ENCODE peak calls at places on chromosomes 2 and 18, in four cellular contexts. Y is A549, A is heart left ventricle, F is GM12878. V is an unnamed sample.

GRCh38 chr18:3029215-3029972 is 16.4 kb upstream of the LPIN2 start:
- DNase-seq in Y (no peak), A (no peak), F (no peak), V (no peak)

GRCh38 chr2:19362094-19362649 is 3.7 kb upstream of the OSR1 start:
- DNase-seq in Y (no peak), A (no peak), F (no peak), V (no peak)

GRCh38 chr2:28915939-28916338 is 21.5 kb downstream of the WDR43 start:
- DNase-seq in Y (no peak), A (no peak), F (no peak), V (no peak)

GRCh38 chr2:109264595-109265328 is 135.8 kb downstream of the SH3RF3 start:
- DNase-seq in Y (no peak), A (no peak), F (no peak), V (no peak)

GRCh38 chr2:30730736-30731135 is 76.5 kb downstream of the CAPN13 start:
- DNase-seq in Y (no peak), A (no peak), F (no peak), V (no peak)

GRCh38 chr2:132670961-132671781 is 1.2 kb upstream of the LYPD1 start:
- DNase-seq in Y (peak), A (no peak), F (no peak), V (no peak)

GRCh38 chr18:74496508-74497307 is 545 bp downstream of the CNDP2 start:
- DNase-seq in Y (peak), A (peak), F (no peak), V (peak)

GRCh38 chr2:56130463-56131070 is 53.2 kb upstream of the CCDC85A start:
- DNase-seq in Y (peak), A (no peak), F (no peak), V (peak)

GRCh38 chr2:57218206-57218605 is 828.4 kb upstream of the VRK2 start:
- DNase-seq in Y (no peak), A (peak), F (no peak), V (no peak)

GRCh38 chr2:201568217-201568820 is 75.0 kb downstream of the TMEM237 start:
- DNase-seq in Y (no peak), A (no peak), F (no peak), V (no peak)

GRCh38 chr2:237689569-237690131 is 62.3 kb downstream of the LRRFIP1 start:
- DNase-seq in Y (no peak), A (peak), F (no peak), V (no peak)

GRCh38 chr18:8468911-8469310 is 140.3 kb upstream of the RAB12 start:
- DNase-seq in Y (no peak), A (peak), F (no peak), V (no peak)

GRCh38 chr2:121360566-121361300 is 75.7 kb upstream of the TFCP2L1 start:
- DNase-seq in Y (peak), A (peak), F (no peak), V (no peak)

GRCh38 chr2:56244911-56245530 is 61.2 kb downstream of the CCDC85A start:
- DNase-seq in Y (no peak), A (no peak), F (no peak), V (no peak)

GRCh38 chr18:48308027-48308635 is 101.1 kb downstream of the ZBTB7C start:
- DNase-seq in Y (no peak), A (no peak), F (no peak), V (no peak)

GRCh38 chr2:212995920-212996319 is 155.5 kb downstream of the IKZF2 start:
- DNase-seq in Y (no peak), A (no peak), F (no peak), V (no peak)

GRCh38 chr2:218137514-218137913 is 11.7 kb downstream of the CXCR2 start:
- DNase-seq in Y (no peak), A (no peak), F (no peak), V (no peak)

GRCh38 chr2:242031481-242032019 is 162.0 kb downstream of the RTP5 start:
- DNase-seq in Y (no peak), A (peak), F (no peak), V (no peak)

GRCh38 chr2:118278046-118278445 is 189.8 kb downstream of the INSIG2 start:
- DNase-seq in Y (no peak), A (no peak), F (no peak), V (no peak)
- TF ChIP-seq CTCF in Y (no peak), A (no peak), F (no peak), V (no peak)

DNA sequence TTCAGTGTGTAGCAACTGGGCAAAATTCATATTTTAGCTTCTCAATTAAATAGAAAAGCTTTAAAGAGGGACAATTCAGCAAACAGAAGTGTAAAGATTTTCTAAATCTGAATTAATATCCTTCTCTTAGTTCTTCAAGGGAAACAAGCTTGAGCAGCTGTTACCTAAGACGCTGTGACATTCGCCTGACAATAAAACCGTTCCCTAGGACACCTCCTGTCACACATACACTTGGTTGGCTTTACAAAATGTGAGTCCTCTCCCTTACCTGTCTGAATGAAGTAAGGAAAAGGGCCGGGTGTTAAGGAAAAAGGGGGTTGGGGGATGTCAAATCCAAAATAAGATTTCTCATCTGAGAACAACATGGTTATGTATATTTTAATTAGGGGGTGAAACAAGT is 2.1 kb downstream of the SERTAD2 start:
- DNase-seq in Y (no peak), A (no peak), F (no peak), V (no peak)
- H3K4me3 ChIP-seq in Y (peak), A (no peak), F (peak), V (peak)

DNA sequence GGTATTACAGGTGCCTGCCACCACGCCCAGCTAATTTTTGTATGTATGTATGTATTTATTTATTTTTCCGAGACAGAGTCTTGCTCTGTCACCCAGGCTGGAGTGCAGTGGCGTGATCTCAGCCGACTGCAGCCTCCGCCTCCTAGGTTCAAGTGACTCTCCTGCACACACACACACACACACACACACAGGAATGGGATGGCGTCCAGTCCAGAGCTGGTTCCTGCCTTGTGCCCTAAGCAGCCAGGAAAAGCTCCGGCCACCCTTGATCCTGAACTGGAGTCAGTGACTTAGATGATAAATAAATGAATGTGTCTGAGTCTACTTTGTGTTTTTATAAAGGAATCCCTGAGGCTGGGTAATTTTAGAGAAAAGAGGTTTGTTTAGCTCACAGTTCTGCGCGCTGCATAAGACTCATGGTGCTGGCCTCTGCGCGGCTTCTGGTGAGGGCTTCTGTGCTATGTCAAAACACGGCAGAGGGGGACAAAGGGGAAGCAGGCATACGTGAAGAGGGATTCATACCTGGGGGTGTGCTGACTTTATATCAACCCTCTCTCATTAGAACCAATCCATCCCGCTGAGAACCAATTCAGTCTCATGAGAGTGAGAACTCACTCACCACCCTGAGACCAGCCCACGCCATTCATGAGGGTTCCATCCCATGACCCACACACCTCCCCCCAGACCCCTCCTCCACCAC is 59.7 kb upstream of the PHLPP1 start:
- DNase-seq in Y (no peak), A (no peak), F (no peak), V (no peak)
- TF ChIP-seq CTCF in Y (no peak), A (no peak), F (no peak), V (no peak)

DNA sequence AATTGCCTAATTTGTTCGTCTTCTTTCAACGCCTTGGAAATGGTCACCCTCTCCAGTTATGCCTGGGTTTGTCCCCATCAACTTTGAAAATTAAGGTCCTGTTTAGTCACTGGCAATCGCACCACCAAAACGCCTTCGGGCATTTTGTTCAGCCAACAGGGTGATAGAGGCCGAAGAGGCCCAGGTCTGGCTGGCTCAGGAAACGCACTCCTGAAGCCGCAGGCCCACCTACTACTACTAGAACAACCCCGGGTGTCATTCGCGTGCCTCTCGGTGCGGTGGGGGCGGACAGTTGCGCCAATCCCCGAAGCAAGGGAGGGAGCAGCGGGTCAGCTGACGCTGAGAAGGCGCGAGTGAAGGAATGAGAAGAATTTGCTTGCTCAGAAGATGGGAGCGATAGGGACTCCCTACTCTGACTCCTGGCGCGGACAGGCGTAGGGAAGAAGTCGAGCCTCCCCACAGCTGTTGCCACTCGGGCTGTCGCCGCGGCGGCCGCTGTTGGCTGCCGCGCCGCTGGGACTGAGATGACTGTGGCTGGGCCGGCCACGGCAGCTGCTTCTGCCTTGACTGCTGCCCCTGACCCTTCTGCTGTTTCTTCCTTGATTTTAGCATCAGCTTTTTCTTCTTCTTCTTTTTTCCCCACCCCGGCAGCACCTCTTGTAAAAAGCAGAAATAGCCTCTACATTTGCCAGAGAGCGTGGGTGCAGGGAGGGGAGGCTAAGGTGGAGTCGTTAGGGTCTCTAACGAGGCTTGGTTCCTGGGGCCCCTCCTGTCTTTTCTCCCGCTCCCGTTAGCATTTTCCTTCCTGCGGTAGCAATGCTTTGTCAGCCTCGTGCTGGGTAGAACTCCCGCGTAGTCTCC is 387.6 kb downstream of the FIGN start:
- DNase-seq in Y (peak), A (peak), F (no peak), V (no peak)
- H3K4me3 ChIP-seq in Y (peak), A (no peak), F (no peak), V (no peak)

DNA sequence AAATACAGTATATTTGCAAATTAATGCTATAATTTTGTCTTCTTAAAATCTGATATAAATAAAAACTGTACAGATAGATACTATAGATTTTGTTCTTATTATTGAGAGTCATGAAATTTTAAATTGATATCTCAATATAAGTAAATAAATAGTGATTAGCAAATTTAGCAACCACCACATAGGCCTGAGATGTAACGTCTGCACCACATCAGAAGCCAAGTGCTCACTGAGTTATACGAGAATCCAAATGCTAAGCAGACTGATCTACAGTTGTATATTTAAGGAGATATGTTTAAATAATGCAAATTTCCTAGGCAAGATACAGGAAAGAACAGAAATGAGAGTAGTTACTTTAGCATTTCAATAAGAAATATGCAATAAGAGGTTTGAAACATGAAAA is 85.2 kb upstream of the UNC80 start:
- DNase-seq in Y (no peak), A (no peak), F (no peak), V (no peak)
- TF ChIP-seq CTCF in Y (no peak), A (no peak), F (no peak), V (no peak)

DNA sequence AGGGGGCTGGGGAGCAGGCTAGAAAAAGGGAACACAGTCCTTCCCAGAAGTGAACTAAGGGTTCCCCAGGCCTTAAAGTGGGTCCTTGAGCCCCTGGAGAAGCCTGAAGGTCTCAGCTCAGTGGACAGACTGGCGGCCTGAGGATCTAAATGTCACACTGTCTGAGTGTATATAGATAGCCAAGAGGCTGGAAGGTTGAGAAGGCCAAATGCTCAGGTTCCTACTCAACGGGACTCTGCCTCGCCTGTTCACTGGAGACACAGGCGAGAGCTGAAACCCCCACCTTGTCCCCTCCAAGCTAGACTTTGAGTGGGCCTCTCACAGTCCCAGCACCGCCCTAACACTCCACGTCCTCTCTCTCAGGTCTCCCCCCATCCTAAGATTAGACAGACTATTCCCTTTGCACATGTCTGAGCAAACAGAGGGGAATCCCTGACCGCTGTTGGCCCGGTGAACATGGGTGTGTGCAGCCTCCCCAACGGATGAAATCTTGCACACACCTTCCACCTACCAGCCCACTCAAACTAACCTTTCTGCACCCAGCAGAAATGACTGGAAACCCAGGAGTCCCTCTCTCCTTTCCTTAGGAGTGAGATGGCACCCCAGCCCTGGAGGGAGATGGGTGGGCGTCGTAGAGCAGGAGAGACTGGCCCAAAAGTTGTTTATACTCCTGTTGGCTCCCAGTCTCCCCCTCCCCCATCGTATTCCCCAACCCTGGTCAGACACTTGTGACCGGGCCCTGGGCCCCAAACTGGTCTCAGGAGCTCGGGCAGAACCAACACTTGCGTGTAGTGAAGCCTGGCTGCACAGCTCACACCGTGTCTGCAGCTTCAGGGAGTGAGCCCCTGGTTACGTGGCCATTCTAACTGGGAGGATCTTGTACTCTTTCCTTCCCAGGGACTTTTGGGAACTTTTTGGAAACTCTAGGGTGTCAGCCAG is 1.9 kb downstream of the PKDCC start:
- DNase-seq in Y (no peak), A (peak), F (no peak), V (no peak)
- H3K4me3 ChIP-seq in Y (peak), A (peak), F (no peak), V (no peak)

DNA sequence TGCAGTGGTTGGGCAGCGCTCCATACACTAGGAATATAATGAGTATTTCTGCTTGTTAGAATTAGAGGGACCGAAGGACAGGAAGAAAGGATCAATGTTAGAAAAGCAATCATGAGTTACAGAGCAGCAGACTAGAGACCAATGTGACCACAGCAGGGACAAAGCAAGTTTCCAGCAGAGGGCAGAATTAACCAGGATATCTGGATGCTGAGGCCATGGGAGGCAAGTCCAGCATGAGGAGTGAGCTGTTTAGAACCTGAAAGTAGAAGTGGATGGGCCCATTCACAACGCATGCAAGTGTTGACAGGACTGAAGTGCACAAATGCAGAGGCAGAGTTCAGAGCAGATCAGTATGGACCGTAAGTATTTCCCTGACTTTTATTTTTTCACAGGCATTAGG is 910.4 kb upstream of the GYPC start:
- DNase-seq in Y (no peak), A (no peak), F (peak), V (peak)
- TF ChIP-seq CTCF in Y (no peak), A (peak), F (no peak), V (peak)

DNA sequence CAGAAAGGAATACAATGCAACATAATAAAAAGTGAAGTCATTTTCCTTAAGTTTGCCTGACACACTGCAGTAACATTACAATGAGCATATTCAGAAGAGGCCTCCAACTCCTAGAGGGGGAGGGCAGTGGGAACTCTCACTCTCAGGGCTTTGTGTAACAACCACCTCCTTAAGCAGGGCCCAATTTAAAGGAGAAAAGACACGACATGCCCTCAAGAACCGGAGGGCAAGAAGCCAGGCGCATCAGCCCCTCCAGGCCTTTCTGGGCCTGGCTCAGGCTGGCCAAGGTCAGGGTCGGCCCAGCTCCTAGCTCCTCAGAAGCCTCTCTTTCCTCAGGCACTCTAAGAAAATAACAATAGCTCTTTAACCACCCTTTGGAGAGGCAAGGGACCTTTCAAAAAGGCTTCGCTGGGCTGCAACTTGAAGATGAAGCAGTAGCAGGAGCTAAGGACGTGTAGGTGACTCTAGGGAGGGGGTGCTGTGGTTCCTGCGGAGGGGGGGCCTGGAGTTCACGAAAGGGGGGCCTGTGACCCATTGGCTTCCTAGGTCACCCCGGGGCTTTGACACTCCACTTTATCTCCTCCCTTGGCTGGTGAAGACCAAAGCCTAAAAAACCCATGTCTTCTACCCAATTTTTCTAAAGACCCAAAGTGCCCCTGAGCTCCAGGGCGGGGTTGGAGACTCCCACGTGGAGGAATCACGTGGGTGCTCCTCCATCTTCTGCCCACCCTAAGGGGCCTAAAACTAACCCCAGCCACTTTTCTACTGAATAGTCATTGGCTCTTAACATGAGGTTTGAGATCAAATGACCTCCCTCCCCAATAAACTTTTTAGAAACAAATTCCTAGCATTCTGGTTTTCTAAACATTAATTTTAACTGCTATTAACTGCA is 13.3 kb downstream of the SERTAD2 start:
- DNase-seq in Y (no peak), A (no peak), F (no peak), V (no peak)
- H3K4me3 ChIP-seq in Y (no peak), A (no peak), F (peak), V (no peak)

DNA sequence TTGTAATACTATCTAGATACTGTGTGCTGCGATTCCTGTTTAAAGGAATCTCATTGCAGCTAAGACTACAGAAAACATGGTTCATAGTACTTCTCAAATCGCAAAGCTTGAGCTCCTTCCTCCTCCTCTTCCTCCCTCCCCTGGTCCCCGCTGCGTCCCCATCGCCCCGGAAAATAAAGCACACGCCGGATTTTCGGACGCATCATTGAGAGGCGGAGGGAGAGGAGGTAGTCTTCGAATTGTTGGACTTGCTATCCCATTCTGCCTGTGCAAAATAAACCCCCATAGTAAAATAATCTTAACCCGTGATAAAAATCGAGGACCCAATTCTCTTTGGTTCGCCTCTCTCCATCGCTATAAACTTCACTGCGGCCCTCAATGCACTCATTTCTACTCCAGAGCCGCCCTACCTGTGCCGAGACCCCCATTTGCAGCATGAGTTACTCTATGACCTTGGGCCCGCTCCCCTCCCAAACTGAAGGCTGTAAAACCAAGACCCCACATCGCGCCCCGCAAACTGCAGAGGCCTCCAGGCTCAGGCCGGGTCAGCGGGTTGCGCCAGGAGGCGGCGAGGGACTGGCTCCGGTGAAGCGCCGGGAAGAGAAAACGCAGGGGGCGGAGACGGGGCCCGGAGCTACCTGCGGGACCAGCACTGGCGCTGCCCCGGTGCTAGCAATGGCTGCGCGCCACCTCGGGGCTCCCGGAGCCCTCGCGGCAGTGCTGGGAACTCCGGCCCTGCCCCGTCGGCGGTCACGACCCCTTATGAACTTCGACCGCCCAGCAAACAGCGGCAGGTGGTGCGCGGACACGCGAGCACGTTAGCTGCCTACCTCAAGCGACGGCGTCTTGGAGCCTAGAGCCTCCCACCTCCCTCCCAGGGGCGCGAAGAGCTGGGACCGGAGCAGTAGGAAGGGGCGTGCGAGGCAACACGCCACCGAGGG is 649 bp downstream of the ESCO1 start:
- DNase-seq in Y (peak), A (no peak), F (no peak), V (peak)
- TF ChIP-seq CTCF in Y (no peak), A (no peak), F (no peak), V (peak)

V was measured in GM12865.